ENCODE peak calls at places on chromosomes 1 and 21, in five cellular contexts. E is NCI-H460, Q is AG20443, V is mesenchymal stem cell, Z is NCI-H2029. F is an unnamed sample.

GRCh38 chr1:31239653-31240241 is at the start of gene NKAIN1:
- DNase-seq in E (no peak), Q (peak), V (peak), Z (no peak), F (no peak)

GRCh38 chr1:28091043-28091781 is 2.8 kb upstream of the EYA3 start:
- DNase-seq in E (peak), Q (peak), V (peak), Z (peak), F (peak)

GRCh38 chr1:44034423-44034822 is 3.2 kb upstream of the SLC6A9 start:
- DNase-seq in E (no peak), Q (no peak), V (no peak), Z (no peak), F (no peak)

GRCh38 chr1:109501644-109502367 is 7.7 kb downstream of the AMIGO1 start:
- DNase-seq in E (no peak), Q (no peak), V (no peak), Z (no peak), F (no peak)

GRCh38 chr1:11858968-11859871 is 475 bp upstream of the NPPB start:
- DNase-seq in E (peak), Q (peak), V (peak), Z (no peak), F (peak)

GRCh38 chr1:32967863-32968571 is 3.4 kb upstream of the RNF19B start:
- DNase-seq in E (no peak), Q (no peak), V (no peak), Z (no peak), F (no peak)

GRCh38 chr1:209328178-209328577 is 255.3 kb upstream of the CAMK1G start:
- DNase-seq in E (no peak), Q (peak), V (no peak), Z (no peak), F (no peak)

GRCh38 chr1:93433407-93433961 is 14.4 kb upstream of the FNBP1L start:
- DNase-seq in E (no peak), Q (no peak), V (no peak), Z (no peak), F (no peak)

GRCh38 chr21:45910548-45911221 is 70.9 kb upstream of the COL6A1 start:
- DNase-seq in E (no peak), Q (no peak), V (no peak), Z (no peak), F (no peak)

GRCh38 chr1:46615735-46616134 is 876 bp downstream of the MOB3C start:
- DNase-seq in E (no peak), Q (no peak), V (peak), Z (no peak), F (no peak)

GRCh38 chr1:39258146-39258924 is 53.8 kb downstream of the MACF1 start:
- DNase-seq in E (peak), Q (peak), V (peak), Z (peak), F (peak)

GRCh38 chr1:222777977-222778376 is 36.9 kb upstream of the DISP1 start:
- DNase-seq in E (peak), Q (no peak), V (peak), Z (peak), F (no peak)

GRCh38 chr1:56798053-56798471 is 21.1 kb downstream of the FYB2 start:
- DNase-seq in E (no peak), Q (peak), V (peak), Z (peak), F (no peak)

GRCh38 chr1:21325231-21325718 is 35.0 kb upstream of the ECE1 start:
- DNase-seq in E (no peak), Q (no peak), V (no peak), Z (no peak), F (no peak)

GRCh38 chr1:22184454-22184853 is 41.6 kb upstream of the WNT4 start:
- DNase-seq in E (no peak), Q (no peak), V (no peak), Z (no peak), F (no peak)

GRCh38 chr21:43269461-43269860 is 100.7 kb downstream of the CRYAA start:
- DNase-seq in E (no peak), Q (no peak), V (no peak), Z (no peak), F (peak)

GRCh38 chr1:116433283-116434257 is 60.5 kb downstream of the ATP1A1 start:
- DNase-seq in E (no peak), Q (peak), V (no peak), Z (peak), F (no peak)

GRCh38 chr1:241631674-241632073 is 8.5 kb downstream of the CHML start:
- DNase-seq in E (no peak), Q (no peak), V (no peak), Z (no peak), F (no peak)

GRCh38 chr1:247077234-247077633 is 1.4 kb downstream of the ZNF670 start:
- DNase-seq in E (no peak), Q (no peak), V (no peak), Z (no peak), F (no peak)

GRCh38 chr1:191320062-191320461 is 838.2 kb upstream of the RGS18 start:
- DNase-seq in E (no peak), Q (no peak), V (no peak), Z (no peak), F (no peak)

GRCh38 chr21:27329255-27329851 is 362.5 kb upstream of the ADAMTS5 start:
- DNase-seq in E (no peak), Q (peak), V (peak), Z (no peak), F (no peak)

GRCh38 chr1:107430540-107431228 is 289.8 kb downstream of the NTNG1 start:
- DNase-seq in E (peak), Q (peak), V (peak), Z (peak), F (no peak)

GRCh38 chr1:174775621-174776020 is 224.1 kb upstream of the CACYBP start:
- DNase-seq in E (no peak), Q (no peak), V (no peak), Z (no peak), F (no peak)

GRCh38 chr1:55893155-55893554 is 678.0 kb upstream of the USP24 start:
- DNase-seq in E (peak), Q (no peak), V (peak), Z (no peak), F (no peak)

GRCh38 chr1:7120863-7121621 is 335.8 kb downstream of the CAMTA1 start:
- DNase-seq in E (no peak), Q (no peak), V (no peak), Z (no peak), F (no peak)

GRCh38 chr21:17925900-17926299 is 106.7 kb upstream of the C21orf91 start:
- DNase-seq in E (peak), Q (no peak), V (peak), Z (no peak), F (no peak)

GRCh38 chr1:231075497-231075896 is 35.4 kb upstream of the FAM89A start:
- DNase-seq in E (no peak), Q (no peak), V (no peak), Z (no peak), F (no peak)

GRCh38 chr1:76023669-76024407 is 50.7 kb upstream of the ST6GALNAC3 start:
- DNase-seq in E (no peak), Q (no peak), V (peak), Z (no peak), F (no peak)

GRCh38 chr1:159853417-159853816 is 9.0 kb downstream of the VSIG8 start:
- DNase-seq in E (no peak), Q (peak), V (no peak), Z (no peak), F (no peak)

GRCh38 chr1:114021665-114022099 is 42.4 kb downstream of the OLFML3 start:
- DNase-seq in E (no peak), Q (no peak), V (no peak), Z (no peak), F (no peak)